ENCODE peak calls at places on chromosomes 16 and 17, in nine cellular contexts. One of them, this sample, is unnamed.

GRCh38 chr16:19106625-19107020 is 7.1 kb upstream of the ITPRIPL2 start:
- DNase-seq in H54: no peak
- DNase-seq in left kidney: no peak
- DNase-seq in brain microvascular endothelial cell: no peak
- DNase-seq in NCI-H526: no peak
- DNase-seq in SJSA1: no peak
- DNase-seq in posterior cingulate gyrus: no peak
- DNase-seq in anterior cingulate cortex: no peak
- DNase-seq in Caco-2: no peak
- DNase-seq in this sample: no peak

GRCh38 chr17:1109606-1110523 is 69.9 kb downstream of the ABR start:
- DNase-seq in NCI-H526: peak; percentile 75
- DNase-seq in anterior cingulate cortex: no peak
- DNase-seq in posterior cingulate gyrus: no peak
- DNase-seq in brain microvascular endothelial cell: no peak
- DNase-seq in left kidney: peak; percentile 83
- DNase-seq in SJSA1: no peak
- DNase-seq in H54: no peak
- DNase-seq in Caco-2: peak; percentile 90
- DNase-seq in this sample: no peak

GRCh38 chr16:75203106-75203505 is 3.9 kb downstream of the CTRB2 start:
- DNase-seq in brain microvascular endothelial cell: no peak
- DNase-seq in NCI-H526: no peak
- DNase-seq in Caco-2: no peak
- DNase-seq in SJSA1: no peak
- DNase-seq in anterior cingulate cortex: no peak
- DNase-seq in posterior cingulate gyrus: no peak
- DNase-seq in left kidney: peak; percentile 47
- DNase-seq in H54: no peak
- DNase-seq in this sample: no peak

GRCh38 chr16:64589836-64590235 is 532.0 kb downstream of the CDH11 start:
- DNase-seq in H54: no peak
- DNase-seq in posterior cingulate gyrus: no peak
- DNase-seq in NCI-H526: no peak
- DNase-seq in SJSA1: no peak
- DNase-seq in brain microvascular endothelial cell: peak; percentile 74
- DNase-seq in left kidney: no peak
- DNase-seq in Caco-2: no peak
- DNase-seq in anterior cingulate cortex: no peak
- DNase-seq in this sample: no peak

GRCh38 chr16:2690852-2691251 is 8.5 kb downstream of the KCTD5 start:
- DNase-seq in left kidney: no peak
- DNase-seq in NCI-H526: no peak
- DNase-seq in anterior cingulate cortex: no peak
- DNase-seq in posterior cingulate gyrus: no peak
- DNase-seq in SJSA1: no peak
- DNase-seq in brain microvascular endothelial cell: no peak
- DNase-seq in H54: no peak
- DNase-seq in Caco-2: no peak
- DNase-seq in this sample: no peak

GRCh38 chr17:19254651-19255050 is 17.5 kb downstream of the EPN2 start:
- DNase-seq in Caco-2: no peak
- DNase-seq in brain microvascular endothelial cell: no peak
- DNase-seq in SJSA1: no peak
- DNase-seq in H54: no peak
- DNase-seq in anterior cingulate cortex: no peak
- DNase-seq in left kidney: no peak
- DNase-seq in posterior cingulate gyrus: no peak
- DNase-seq in NCI-H526: no peak
- DNase-seq in this sample: no peak

GRCh38 chr17:66494023-66494803 is 191.8 kb downstream of the PRKCA start:
- DNase-seq in left kidney: no peak
- DNase-seq in H54: peak; percentile 81
- DNase-seq in posterior cingulate gyrus: no peak
- DNase-seq in anterior cingulate cortex: no peak
- DNase-seq in SJSA1: peak; percentile 91
- DNase-seq in brain microvascular endothelial cell: peak; percentile 93
- DNase-seq in NCI-H526: no peak
- DNase-seq in Caco-2: no peak
- DNase-seq in this sample: peak; percentile 49

GRCh38 chr17:30519707-30520106 is 42.5 kb downstream of the GOSR1 start:
- DNase-seq in Caco-2: no peak
- DNase-seq in brain microvascular endothelial cell: peak; percentile 80
- DNase-seq in SJSA1: peak; percentile 80
- DNase-seq in posterior cingulate gyrus: no peak
- DNase-seq in anterior cingulate cortex: no peak
- DNase-seq in left kidney: no peak
- DNase-seq in H54: peak; percentile 23
- DNase-seq in NCI-H526: no peak
- DNase-seq in this sample: no peak

GRCh38 chr17:68378202-68379149 is 78.8 kb downstream of the WIPI1 start:
- DNase-seq in brain microvascular endothelial cell: peak; percentile 96
- DNase-seq in anterior cingulate cortex: no peak
- DNase-seq in SJSA1: no peak
- DNase-seq in Caco-2: peak; percentile 59
- DNase-seq in posterior cingulate gyrus: no peak
- DNase-seq in left kidney: peak; percentile 80
- DNase-seq in NCI-H526: peak; percentile 46
- DNase-seq in H54: peak; percentile 61
- DNase-seq in this sample: peak; percentile 96

GRCh38 chr17:19537116-19537515 is 3.5 kb downstream of the SLC47A1 start:
- DNase-seq in NCI-H526: no peak
- DNase-seq in posterior cingulate gyrus: no peak
- DNase-seq in anterior cingulate cortex: no peak
- DNase-seq in SJSA1: no peak
- DNase-seq in brain microvascular endothelial cell: no peak
- DNase-seq in left kidney: peak; percentile 89
- DNase-seq in H54: no peak
- DNase-seq in Caco-2: no peak
- DNase-seq in this sample: no peak

GRCh38 chr16:4679854-4680636 is 13.3 kb upstream of the NUDT16L1 start:
- DNase-seq in H54: no peak
- DNase-seq in brain microvascular endothelial cell: no peak
- DNase-seq in SJSA1: no peak
- DNase-seq in Caco-2: no peak
- DNase-seq in posterior cingulate gyrus: peak; percentile 56
- DNase-seq in left kidney: no peak
- DNase-seq in anterior cingulate cortex: peak; percentile 26
- DNase-seq in NCI-H526: no peak
- DNase-seq in this sample: no peak